ENCODE peak calls at places on chromosomes 6 and 20, in nine cellular contexts. Y is heart left ventricle, K is prostate gland, P is adrenal gland, J is GM12878, B is ovary, X is HCT116, F is IMR-90, I is stomach. T is an unnamed sample.

GRCh38 chr6:56312049-56312448 is 64.7 kb upstream of the COL21A1 start:
- DNase-seq in F (peak; percentile 9), I (no peak), X (no peak), K (peak; percentile 8), P (no peak), J (no peak), B (no peak), Y (no peak), T (no peak)

GRCh38 chr20:25035924-25036323 is 22.0 kb downstream of the ACSS1 start:
- DNase-seq in Y (no peak), I (no peak), F (no peak), P (no peak), B (no peak), X (no peak), J (no peak), K (no peak), T (no peak)

GRCh38 chr6:150269857-150270223 is 99.0 kb upstream of the IYD start:
- DNase-seq in F (peak; percentile 36), K (no peak), B (no peak), I (no peak), P (no peak), J (no peak), Y (no peak), X (peak; percentile 90), T (no peak)

GRCh38 chr6:44030812-44031454 is 96.3 kb downstream of the MRPL14 start:
- DNase-seq in X (no peak), F (no peak), B (no peak), Y (no peak), K (no peak), I (no peak), P (no peak), J (no peak), T (no peak)

GRCh38 chr6:1662532-1662931 is 52.8 kb downstream of the FOXC1 start:
- DNase-seq in I (no peak), Y (no peak), X (no peak), J (no peak), K (no peak), F (peak; percentile 85), P (no peak), B (no peak), T (no peak)

GRCh38 chr6:39280247-39280731 is 33.9 kb downstream of the KCNK17 start:
- DNase-seq in F (no peak), I (peak; percentile 60), P (peak; percentile 46), K (no peak), X (peak; percentile 69), J (no peak), B (no peak), Y (no peak), T (no peak)

GRCh38 chr6:79277109-79277508 is 42.6 kb upstream of the HMGN3 start:
- DNase-seq in J (no peak), K (no peak), X (no peak), I (no peak), Y (no peak), F (peak; percentile 1), P (no peak), B (no peak), T (no peak)

GRCh38 chr6:50842861-50843384 is 24.3 kb downstream of the TFAP2B start:
- DNase-seq in F (no peak), X (no peak), K (no peak), B (no peak), Y (no peak), J (no peak), P (no peak), I (no peak), T (no peak)

DNA sequence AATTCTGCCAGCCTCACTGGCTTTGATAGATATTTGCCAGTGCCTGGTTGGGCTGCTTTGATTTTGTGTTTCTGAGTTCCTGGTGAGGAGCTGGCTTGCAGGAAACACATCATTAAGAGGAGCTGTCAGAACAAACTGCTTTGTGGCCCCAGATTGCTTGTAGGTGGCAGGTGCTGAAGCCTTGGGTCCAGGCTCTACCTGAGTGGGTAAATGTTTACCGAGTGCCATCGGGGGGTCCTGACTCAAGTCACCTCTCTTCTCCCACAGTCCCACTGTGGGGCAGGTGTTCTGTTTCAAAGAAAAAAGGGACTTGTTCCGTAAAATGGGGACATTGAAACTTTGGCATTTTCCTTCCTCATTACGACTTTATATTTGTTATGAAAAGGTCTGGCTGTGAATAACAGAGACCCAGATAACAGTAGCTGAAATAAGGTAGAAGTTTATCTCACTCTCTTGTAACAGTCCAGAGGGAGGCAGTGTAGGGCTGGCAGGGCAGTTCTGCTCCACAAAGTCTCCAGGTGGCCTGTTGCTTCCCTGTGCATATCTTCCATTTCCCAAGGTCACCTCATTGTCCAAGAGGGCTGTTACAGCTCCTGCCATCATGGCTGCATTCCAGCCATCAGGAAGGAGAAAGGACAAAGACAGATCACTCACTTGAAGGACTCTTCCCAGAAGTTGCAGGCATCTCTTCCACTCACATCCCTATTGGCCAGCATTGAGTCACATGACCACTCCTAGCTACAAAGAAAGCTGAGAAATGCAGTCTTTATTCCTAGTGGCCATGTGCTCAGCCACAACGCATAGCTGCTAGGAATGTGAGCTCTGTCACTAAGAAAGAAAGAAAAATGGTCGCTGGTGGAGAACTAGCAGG is 149.9 kb upstream of the KCNG1 start:
- DNase-seq in X (peak; percentile 41), F (no peak), I (no peak), Y (no peak), K (no peak), J (no peak), P (no peak), B (no peak), T (no peak)
- TF ChIP-seq CTCF in X (peak; percentile 54), F (no peak), I (no peak), Y (no peak), K (no peak), J (no peak), P (no peak), B (no peak), T (no peak)

GRCh38 chr20:62198496-62198895 is 15.7 kb downstream of the MTG2 start:
- DNase-seq in Y (no peak), J (no peak), P (no peak), F (no peak), I (no peak), B (peak; percentile 24), X (no peak), K (no peak), T (no peak)
- H3K27me3 ChIP-seq in Y (no peaks in the 10 kb centered on the region), J (no peaks in the 10 kb centered on the region), P (no peaks in the 10 kb centered on the region), F (no peaks in the 10 kb centered on the region), I (no peaks in the 10 kb centered on the region), B (no peaks in the 10 kb centered on the region), X (no peaks in the 10 kb centered on the region), K (no peaks in the 10 kb centered on the region), T (no peaks in the 10 kb centered on the region)

GRCh38 chr20:36861875-36862801 is 13.8 kb upstream of the TLDC2 start:
- DNase-seq in X (peak; percentile 42), I (peak; percentile 52), K (peak; percentile 98), P (peak; percentile 89), F (peak; percentile 83), J (no peak), B (peak; percentile 89), Y (peak; percentile 90), T (no peak)
- TF ChIP-seq POLR2A in X (peak; percentile 67), I (no peak), K (peak; percentile 66), P (peak; percentile 94), F (peak; percentile 69), J (no peak), B (peak; percentile 80), Y (peak; percentile 65), T (no peak)

GRCh38 chr20:36214684-36215256 is 21.5 kb upstream of the AAR2 start:
- DNase-seq in I (no peak), K (no peak), F (peak; percentile 33), J (no peak), B (no peak), P (no peak), X (no peak), Y (no peak), T (no peak)
- TF ChIP-seq CTCF in I (no peak), K (no peak), F (peak; percentile 56), J (peak; percentile 74), B (no peak), P (peak; percentile 46), X (peak; percentile 76), Y (peak; percentile 36), T (no peak)

GRCh38 chr20:59623583-59623982 is 19.2 kb downstream of the PHACTR3 start:
- DNase-seq in I (no peak), K (no peak), P (no peak), Y (no peak), X (no peak), F (no peak), B (no peak), J (no peak), T (no peak)
- H3K27me3 ChIP-seq in I (no peaks in the 10 kb centered on the region), K (peaks cover 4% of the 10 kb centered on the region), P (no peaks in the 10 kb centered on the region), Y (no peaks in the 10 kb centered on the region), X (peaks cover 33% of the 10 kb centered on the region), F (no peaks in the 10 kb centered on the region), B (no peaks in the 10 kb centered on the region), J (no peaks in the 10 kb centered on the region), T (no peaks in the 10 kb centered on the region)

DNA sequence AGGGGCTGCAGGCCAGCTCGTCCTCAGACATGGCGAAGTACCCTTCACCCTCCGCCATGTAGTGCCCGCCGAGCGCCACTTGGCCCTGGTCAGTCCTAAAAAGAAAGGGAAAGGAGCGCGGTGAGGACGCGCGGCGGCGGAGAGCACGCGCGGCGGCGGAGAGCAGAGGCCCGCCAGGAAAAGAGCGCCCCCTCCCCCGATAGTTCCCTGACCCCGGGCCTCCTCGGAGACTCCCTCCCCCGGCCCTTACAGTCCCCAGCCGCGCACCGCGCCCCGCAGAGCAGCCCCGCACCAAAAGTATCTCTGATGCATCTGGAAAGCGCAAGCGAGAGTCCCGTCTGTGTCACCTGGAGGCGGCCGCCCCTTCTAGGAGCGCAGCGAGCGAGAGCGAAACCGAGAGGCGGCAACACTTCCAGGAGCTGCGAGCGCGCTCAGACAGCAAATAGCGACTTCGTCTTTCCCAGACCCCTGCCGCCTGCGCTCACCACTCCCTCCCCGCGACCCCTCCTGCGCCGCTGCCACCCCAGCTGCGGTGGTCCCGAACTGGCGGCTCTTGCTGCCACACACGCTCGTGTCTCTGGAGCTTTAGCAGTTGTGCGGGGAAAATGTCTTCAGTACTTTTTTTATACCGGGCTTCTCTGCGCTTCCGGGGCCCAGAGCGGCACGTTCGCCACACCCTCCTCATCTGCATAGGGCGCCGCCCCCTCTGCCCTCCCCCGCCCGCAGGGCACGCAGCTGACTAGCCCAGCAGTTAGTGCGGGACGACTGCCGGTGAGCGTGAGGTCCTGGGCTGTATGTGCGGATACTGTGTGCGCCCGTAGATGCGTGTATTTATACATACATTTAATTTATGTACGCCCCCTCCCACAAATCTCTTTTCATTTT is at the start of gene TENT5A:
- DNase-seq in I (peak; percentile 94), P (peak; percentile 95), F (peak; percentile 88), B (peak; percentile 95), J (no peak), X (peak; percentile 75), K (peak; percentile 94), Y (peak; percentile 96), T (peak; percentile 42)
- TF ChIP-seq POLR2A in I (no peak), P (peak; percentile 93), F (no peak), B (peak; percentile 85), J (peak; percentile 58), X (peak; percentile 45), K (peak; percentile 88), Y (peak; percentile 97), T (no peak)